ENCODE peak calls at places on chromosomes 5 and 9, in four cellular contexts. S is neural progenitor cell, J is neuronal stem cell, F is fibroblast of lung. L is an unnamed sample.
A peak's percentile ranks its signal among the peaks of the same experiment; 100 is the strongest.

GRCh38 chr9:114314881-114315722 is 7.8 kb upstream of the ORM1 start:
- DNase-seq in F (no peak), J (no peak), S (no peak), L (no peak)

GRCh38 chr5:10756539-10756938 is 4.5 kb downstream of the DAP start:
- DNase-seq in F (peak; percentile 62), S (no peak), J (no peak), L (no peak)

GRCh38 chr9:81410201-81410600 is 279.1 kb downstream of the TLE1 start:
- DNase-seq in S (no peak), F (peak; percentile 67), J (no peak), L (no peak)

GRCh38 chr5:90477073-90477472 is 2.4 kb downstream of the POLR3G start:
- DNase-seq in J (no peak), S (peak; percentile 37), F (no peak), L (peak; percentile 85)

GRCh38 chr9:127726871-127727270 is 8.2 kb downstream of the TOR2A start:
- DNase-seq in S (no peak), F (no peak), J (no peak), L (no peak)

GRCh38 chr5:51391175-51391574 is 7.9 kb downstream of the ISL1 start:
- DNase-seq in J (no peak), F (no peak), S (no peak), L (no peak)

GRCh38 chr9:16413509-16414016 is 456.9 kb downstream of the BNC2 start:
- DNase-seq in J (no peak), S (no peak), F (peak; percentile 99), L (no peak)

GRCh38 chr5:173472164-173472563 is 143.9 kb upstream of the STC2 start:
- DNase-seq in F (peak; percentile 99), J (no peak), S (no peak), L (no peak)

GRCh38 chr9:5626727-5627634 is 1.9 kb upstream of the RIC1 start:
- DNase-seq in F (peak; percentile 93), J (no peak), S (no peak), L (no peak)

GRCh38 chr5:50751064-50751657 is 84.7 kb downstream of the PARP8 start:
- DNase-seq in J (peak; percentile 20), S (peak; percentile 74), F (peak; percentile 74), L (peak; percentile 79)

GRCh38 chr5:138649775-138650174 is 74.6 kb upstream of the HSPA9 start:
- DNase-seq in S (no peak), F (no peak), J (no peak), L (no peak)

GRCh38 chr9:92726971-92727715 is 37.5 kb downstream of the BICD2 start:
- DNase-seq in J (no peak), S (peak; percentile 56), F (peak; percentile 37), L (no peak)

GRCh38 chr9:118222375-118222774 is 518.2 kb downstream of the TLR4 start:
- DNase-seq in S (peak; percentile 38), J (peak; percentile 3), F (no peak), L (peak; percentile 46)

GRCh38 chr5:73945505-73945904 is 319.5 kb downstream of the ARHGEF28 start:
- DNase-seq in S (peak; percentile 14), F (no peak), J (no peak), L (peak; percentile 70)

GRCh38 chr9:98506422-98507054 is 202.2 kb downstream of the GABBR2 start:
- DNase-seq in J (no peak), F (no peak), S (no peak), L (no peak)

GRCh38 chr5:4700082-4700481 is 440.0 kb upstream of the ADAMTS16 start:
- DNase-seq in J (peak; percentile 71), F (no peak), S (peak; percentile 85), L (peak; percentile 84)

GRCh38 chr9:110728058-110728457 is 59.5 kb downstream of the MUSK start:
- DNase-seq in F (no peak), J (peak; percentile 66), S (peak; percentile 76), L (peak; percentile 24)

GRCh38 chr5:151706906-151707305 is 20.2 kb upstream of the SPARC start:
- DNase-seq in J (no peak), S (no peak), F (no peak), L (no peak)

GRCh38 chr9:108382267-108382666 is 473.5 kb downstream of the ACTL7B start:
- DNase-seq in S (no peak), J (no peak), F (no peak), L (no peak)

GRCh38 chr5:43036856-43037711 is 3.0 kb downstream of the ANXA2R start:
- DNase-seq in J (no peak), F (peak; percentile 75), S (peak; percentile 59), L (peak; percentile 47)

GRCh38 chr9:136448655-136449054 is 9.0 kb upstream of the INPP5E start:
- DNase-seq in F (no peak), S (no peak), J (no peak), L (no peak)

GRCh38 chr5:32276173-32276853 is 36.4 kb downstream of the MTMR12 start:
- DNase-seq in F (peak; percentile 24), S (no peak), J (no peak), L (peak; percentile 78)

GRCh38 chr5:140575309-140575708 is 10.7 kb downstream of the SLC35A4 start:
- DNase-seq in F (peak; percentile 52), S (no peak), J (no peak), L (peak; percentile 60)

GRCh38 chr9:129716091-129716490 is 36.8 kb downstream of the PTGES start:
- DNase-seq in S (no peak), F (peak; percentile 27), J (no peak), L (no peak)

GRCh38 chr5:84634256-84634655 is 249.6 kb upstream of the EDIL3 start:
- DNase-seq in S (no peak), F (peak; percentile 36), J (no peak), L (no peak)

GRCh38 chr5:98309785-98310566 is 463.5 kb upstream of the RGMB start:
- DNase-seq in J (peak; percentile 21), F (peak; percentile 90), S (peak; percentile 54), L (peak; percentile 68)

GRCh38 chr5:134435525-134435924 is 23.8 kb upstream of the CDKN2AIPNL start:
- DNase-seq in J (no peak), F (peak; percentile 53), S (no peak), L (no peak)

GRCh38 chr5:52043543-52043942 is 660.3 kb downstream of the ISL1 start:
- DNase-seq in F (no peak), J (no peak), S (no peak), L (peak; percentile 66)

GRCh38 chr9:120978987-120979386 is 52.4 kb upstream of the TRAF1 start:
- DNase-seq in F (no peak), S (no peak), J (no peak), L (no peak)

GRCh38 chr9:120974181-120974580 is 47.6 kb upstream of the TRAF1 start:
- DNase-seq in J (no peak), F (no peak), S (no peak), L (no peak)

GRCh38 chr9:120977321-120977720 is 50.7 kb upstream of the TRAF1 start:
- DNase-seq in S (no peak), J (no peak), F (no peak), L (no peak)

GRCh38 chr9:120971938-120972337 is 45.3 kb upstream of the TRAF1 start:
- DNase-seq in J (no peak), S (no peak), F (no peak), L (no peak)

GRCh38 chr9:120974921-120975320 is 48.3 kb upstream of the TRAF1 start:
- DNase-seq in S (no peak), F (no peak), J (no peak), L (no peak)
- H2AFZ ChIP-seq in S (no peak overlapping the region), F (no peak overlapping the region), J (peak overlapping the region; percentile 49), L (peak overlapping the region; percentile 11)

GRCh38 chr9:83981126-83981871 is 694 bp downstream of the RMI1 start:
- DNase-seq in S (peak; percentile 53), F (peak; percentile 51), J (no peak), L (peak; percentile 47)

GRCh38 chr9:83987402-83987791 is 6.8 kb downstream of the RMI1 start:
- DNase-seq in F (no peak), J (no peak), S (no peak), L (no peak)

GRCh38 chr9:83986765-83987401 is 6.3 kb downstream of the RMI1 start:
- DNase-seq in S (no peak), J (no peak), F (peak; percentile 60), L (no peak)

GRCh38 chr9:83988411-83988810 is 7.8 kb downstream of the RMI1 start:
- DNase-seq in F (no peak), J (no peak), S (no peak), L (no peak)

DNA sequence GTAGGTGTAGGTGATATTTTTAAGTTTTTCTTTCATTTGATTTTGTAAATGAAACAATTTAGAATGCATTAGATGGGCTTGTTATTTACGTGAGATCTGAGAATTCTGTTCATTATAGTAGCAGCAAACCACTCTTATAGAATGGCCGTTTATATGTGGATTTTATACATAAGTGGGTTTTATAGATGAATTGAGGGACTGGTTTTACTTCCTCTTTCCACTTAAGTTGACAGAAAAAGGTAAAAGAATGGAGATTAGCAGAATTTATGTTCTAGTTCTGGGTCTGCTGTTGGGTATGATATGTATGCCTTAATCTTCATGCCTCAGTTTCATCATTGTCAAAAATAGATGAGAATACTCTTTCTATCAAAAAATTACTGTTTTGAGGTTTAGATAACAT is 5.6 kb downstream of the RMI1 start:
- DNase-seq in F (no peak), S (no peak), J (no peak), L (no peak)
- H3K4me3 ChIP-seq in F (no peak overlapping the region), S (no peak overlapping the region), J (no peak overlapping the region), L (no peak overlapping the region)

GRCh38 chr5:176524987-176525386 is 12.2 kb downstream of the RNF44 start:
- DNase-seq in F (no peak), S (no peak), J (no peak), L (no peak)

GRCh38 chr5:176519810-176520720 is 17.1 kb downstream of the RNF44 start:
- DNase-seq in J (no peak), F (no peak), S (no peak), L (peak; percentile 45)

GRCh38 chr5:176524138-176524537 is 13.1 kb downstream of the RNF44 start:
- DNase-seq in F (no peak), S (no peak), J (no peak), L (no peak)

GRCh38 chr5:176521286-176521685 is 15.9 kb downstream of the RNF44 start:
- DNase-seq in J (no peak), F (no peak), S (no peak), L (no peak)

DNA sequence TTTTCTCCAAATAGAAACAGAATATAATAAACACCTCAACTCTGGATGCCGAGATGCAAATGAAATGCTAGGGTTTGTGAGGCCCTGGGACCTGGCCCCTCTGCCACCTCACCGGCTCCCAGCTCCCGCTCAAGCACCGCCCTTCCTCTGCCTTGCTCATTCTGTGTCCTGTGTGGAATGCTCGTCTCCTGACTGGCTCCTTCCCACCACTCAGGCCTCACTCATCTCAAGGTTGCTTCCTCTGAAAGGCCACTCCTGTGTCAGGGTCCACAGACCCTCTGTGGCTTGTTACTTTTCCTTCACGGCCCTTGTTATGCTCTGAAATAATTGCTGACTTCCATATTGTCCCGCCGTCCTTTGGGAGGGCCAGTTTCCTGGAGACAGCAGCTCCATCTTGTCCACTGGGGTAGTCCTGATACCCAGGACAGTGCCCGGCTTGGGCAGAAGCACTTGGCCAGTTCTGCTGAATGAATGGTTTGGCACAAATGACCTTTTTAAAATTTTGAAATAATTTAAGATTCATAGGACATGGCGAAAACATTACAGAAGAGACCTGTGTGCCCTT is 15.4 kb downstream of the RNF44 start:
- DNase-seq in F (no peak), S (no peak), J (no peak), L (no peak)
- H2AFZ ChIP-seq in F (no peak overlapping the region), S (no peak overlapping the region), J (peak overlapping the region; percentile 77), L (no peak overlapping the region)

GRCh38 chr9:71608825-71609452 is 159.4 kb downstream of the CEMIP2 start:
- DNase-seq in S (peak; percentile 32), J (peak; percentile 29), F (no peak), L (peak; percentile 75)

GRCh38 chr9:71602652-71603051 is 165.7 kb downstream of the CEMIP2 start:
- DNase-seq in S (no peak), J (no peak), F (no peak), L (no peak)

GRCh38 chr9:71607571-71607970 is 160.7 kb downstream of the CEMIP2 start:
- DNase-seq in S (no peak), F (no peak), J (no peak), L (no peak)

GRCh38 chr9:71608021-71608420 is 160.3 kb downstream of the CEMIP2 start:
- DNase-seq in S (no peak), J (no peak), F (no peak), L (no peak)

GRCh38 chr9:71604197-71605063 is 163.9 kb downstream of the CEMIP2 start:
- DNase-seq in S (peak; percentile 87), F (peak; percentile 82), J (peak; percentile 62), L (peak; percentile 91)
- H3K4me3 ChIP-seq in S (no peak overlapping the region), F (no peak overlapping the region), J (no peak overlapping the region), L (no peak overlapping the region)

L was measured in GM23338.